ENCODE peak calls at places on chromosomes 3 and 15, in four cellular contexts. One of them, this sample, is unnamed.

GRCh38 chr3:171965088-171965712 is 74.2 kb upstream of the FNDC3B start:
- DNase-seq in BJ: no peak
- DNase-seq in A549: no peak
- DNase-seq in CD8-positive, alpha-beta T cell: no peak
- DNase-seq in this sample: no peak

GRCh38 chr15:100694381-100695012 is 92.1 kb downstream of the ASB7 start:
- DNase-seq in BJ: no peak
- DNase-seq in A549: no peak
- DNase-seq in CD8-positive, alpha-beta T cell: no peak
- DNase-seq in this sample: no peak

GRCh38 chr15:77440378-77440999 is 19.8 kb downstream of the HMG20A start:
- DNase-seq in CD8-positive, alpha-beta T cell: no peak
- DNase-seq in A549: no peak
- DNase-seq in BJ: no peak
- DNase-seq in this sample: peak

GRCh38 chr3:170985304-170985703 is 41.2 kb downstream of the SLC2A2 start:
- DNase-seq in CD8-positive, alpha-beta T cell: no peak
- DNase-seq in A549: no peak
- DNase-seq in BJ: no peak
- DNase-seq in this sample: no peak

GRCh38 chr15:47188766-47189507 is 528.4 kb upstream of the SEMA6D start:
- DNase-seq in A549: no peak
- DNase-seq in CD8-positive, alpha-beta T cell: no peak
- DNase-seq in BJ: no peak
- DNase-seq in this sample: no peak

GRCh38 chr15:65275728-65276126 is 11.0 kb downstream of the PARP16 start:
- DNase-seq in BJ: no peak
- DNase-seq in A549: peak
- DNase-seq in CD8-positive, alpha-beta T cell: no peak
- DNase-seq in this sample: peak

GRCh38 chr3:64440498-64440897 is 215.2 kb upstream of the PRICKLE2 start:
- DNase-seq in CD8-positive, alpha-beta T cell: no peak
- DNase-seq in BJ: no peak
- DNase-seq in A549: no peak
- DNase-seq in this sample: peak

GRCh38 chr15:55694652-55695150 is 48.3 kb downstream of the PRTG start:
- DNase-seq in BJ: peak
- DNase-seq in A549: no peak
- DNase-seq in CD8-positive, alpha-beta T cell: no peak
- DNase-seq in this sample: no peak

GRCh38 chr15:80856809-80857377 is 77.7 kb downstream of the CEMIP start:
- DNase-seq in CD8-positive, alpha-beta T cell: no peak
- DNase-seq in A549: peak
- DNase-seq in BJ: no peak
- DNase-seq in this sample: no peak

GRCh38 chr3:31696009-31696297 is 163.2 kb downstream of the STT3B start:
- DNase-seq in CD8-positive, alpha-beta T cell: no peak
- DNase-seq in A549: no peak
- DNase-seq in BJ: no peak
- DNase-seq in this sample: no peak

GRCh38 chr3:125017406-125017805 is 38.4 kb downstream of the HEG1 start:
- DNase-seq in CD8-positive, alpha-beta T cell: no peak
- DNase-seq in A549: no peak
- DNase-seq in BJ: no peak
- DNase-seq in this sample: no peak

GRCh38 chr3:127473244-127474024 is 117.1 kb downstream of the TPRA1 start:
- DNase-seq in A549: peak
- DNase-seq in BJ: no peak
- DNase-seq in CD8-positive, alpha-beta T cell: no peak
- DNase-seq in this sample: peak

GRCh38 chr3:197749601-197750395 is at the start of gene FYTTD1:
- DNase-seq in BJ: no peak
- DNase-seq in CD8-positive, alpha-beta T cell: peak
- DNase-seq in A549: peak
- DNase-seq in this sample: peak

GRCh38 chr3:177591371-177591770 is 394.1 kb upstream of the TBL1XR1 start:
- DNase-seq in BJ: no peak
- DNase-seq in A549: no peak
- DNase-seq in CD8-positive, alpha-beta T cell: no peak
- DNase-seq in this sample: no peak

GRCh38 chr3:41000471-41000870 is 198.8 kb upstream of the CTNNB1 start:
- DNase-seq in A549: no peak
- DNase-seq in CD8-positive, alpha-beta T cell: no peak
- DNase-seq in BJ: no peak
- DNase-seq in this sample: no peak

GRCh38 chr3:31248619-31248992 is 284.1 kb upstream of the STT3B start:
- DNase-seq in A549: no peak
- DNase-seq in BJ: no peak
- DNase-seq in CD8-positive, alpha-beta T cell: no peak
- DNase-seq in this sample: no peak

GRCh38 chr15:26838742-26839460 is 28.0 kb upstream of the GABRA5 start:
- DNase-seq in BJ: no peak
- DNase-seq in CD8-positive, alpha-beta T cell: no peak
- DNase-seq in A549: peak
- DNase-seq in this sample: peak

GRCh38 chr15:44537728-44538240 is 837 bp downstream of the EIF3J start:
- DNase-seq in BJ: no peak
- DNase-seq in CD8-positive, alpha-beta T cell: no peak
- DNase-seq in A549: peak
- DNase-seq in this sample: no peak

GRCh38 chr3:63613561-63613960 is 38.9 kb upstream of the SNTN start:
- DNase-seq in CD8-positive, alpha-beta T cell: no peak
- DNase-seq in BJ: peak
- DNase-seq in A549: no peak
- DNase-seq in this sample: no peak

GRCh38 chr3:183254816-183255730 is 2.0 kb downstream of the B3GNT5 start:
- DNase-seq in BJ: no peak
- DNase-seq in CD8-positive, alpha-beta T cell: no peak
- DNase-seq in A549: no peak
- DNase-seq in this sample: no peak

GRCh38 chr15:74789171-74789627 is 7.3 kb downstream of the CSK start:
- DNase-seq in CD8-positive, alpha-beta T cell: no peak
- DNase-seq in BJ: no peak
- DNase-seq in A549: no peak
- DNase-seq in this sample: no peak

GRCh38 chr15:74788042-74788715 is 6.3 kb downstream of the CSK start:
- DNase-seq in BJ: no peak
- DNase-seq in CD8-positive, alpha-beta T cell: no peak
- DNase-seq in A549: no peak
- DNase-seq in this sample: no peak

GRCh38 chr15:74788716-74789151 is 6.9 kb downstream of the CSK start:
- DNase-seq in CD8-positive, alpha-beta T cell: no peak
- DNase-seq in BJ: no peak
- DNase-seq in A549: no peak
- DNase-seq in this sample: no peak

GRCh38 chr15:74786659-74787165 is 4.8 kb downstream of the CSK start:
- DNase-seq in BJ: no peak
- DNase-seq in A549: no peak
- DNase-seq in CD8-positive, alpha-beta T cell: no peak
- DNase-seq in this sample: no peak

GRCh38 chr15:74787251-74788041 is 5.6 kb downstream of the CSK start:
- DNase-seq in A549: peak
- DNase-seq in CD8-positive, alpha-beta T cell: peak
- DNase-seq in BJ: no peak
- DNase-seq in this sample: peak
- H3K4me3 ChIP-seq in A549: no peak
- H3K4me3 ChIP-seq in CD8-positive, alpha-beta T cell: peak
- H3K4me3 ChIP-seq in BJ: no peak
- H3K4me3 ChIP-seq in this sample: no peak

DNA sequence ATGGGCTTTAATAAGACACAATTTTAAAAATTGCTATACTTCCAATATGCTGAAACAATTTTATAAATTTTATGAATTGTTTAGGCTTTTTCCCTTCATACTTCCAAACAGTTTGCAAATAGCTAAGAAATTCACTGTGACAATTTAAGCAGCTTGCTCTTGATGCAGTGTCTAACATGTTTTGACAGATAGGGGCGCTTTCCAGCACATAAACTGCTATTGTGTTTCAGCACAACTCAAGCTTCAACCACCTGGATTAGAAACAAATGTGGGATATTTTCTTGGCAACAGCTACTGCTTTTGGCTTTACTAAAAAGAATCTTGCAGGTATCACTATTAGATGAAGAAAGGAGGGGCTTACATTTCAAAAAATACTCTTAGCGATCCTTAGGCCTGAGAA is 565.8 kb upstream of the DPPA4 start:
- DNase-seq in A549: no peak
- DNase-seq in CD8-positive, alpha-beta T cell: no peak
- DNase-seq in BJ: no peak
- DNase-seq in this sample: peak
- TF ChIP-seq CTCF in A549: no peak
- TF ChIP-seq CTCF in CD8-positive, alpha-beta T cell: no peak
- TF ChIP-seq CTCF in BJ: no peak
- TF ChIP-seq CTCF in this sample: no peak

GRCh38 chr3:35638640-35639250 is 580 bp upstream of the ARPP21 start:
- DNase-seq in BJ: no peak
- DNase-seq in A549: no peak
- DNase-seq in CD8-positive, alpha-beta T cell: no peak
- DNase-seq in this sample: no peak
- H3K4me3 ChIP-seq in BJ: no peak
- H3K4me3 ChIP-seq in A549: peak
- H3K4me3 ChIP-seq in CD8-positive, alpha-beta T cell: no peak
- H3K4me3 ChIP-seq in this sample: peak

GRCh38 chr3:191385101-191385500 is 54.8 kb upstream of the UTS2B start:
- DNase-seq in A549: no peak
- DNase-seq in CD8-positive, alpha-beta T cell: no peak
- DNase-seq in BJ: no peak
- DNase-seq in this sample: no peak

GRCh38 chr3:191390580-191390979 is 60.3 kb upstream of the UTS2B start:
- DNase-seq in CD8-positive, alpha-beta T cell: no peak
- DNase-seq in BJ: no peak
- DNase-seq in A549: no peak
- DNase-seq in this sample: no peak

GRCh38 chr3:191387441-191388077 is 57.2 kb upstream of the UTS2B start:
- DNase-seq in BJ: no peak
- DNase-seq in CD8-positive, alpha-beta T cell: no peak
- DNase-seq in A549: no peak
- DNase-seq in this sample: peak

GRCh38 chr3:191391873-191392808 is 61.8 kb upstream of the UTS2B start:
- DNase-seq in CD8-positive, alpha-beta T cell: no peak
- DNase-seq in A549: no peak
- DNase-seq in BJ: no peak
- DNase-seq in this sample: no peak

GRCh38 chr3:191388823-191389222 is 58.5 kb upstream of the UTS2B start:
- DNase-seq in BJ: no peak
- DNase-seq in A549: no peak
- DNase-seq in CD8-positive, alpha-beta T cell: no peak
- DNase-seq in this sample: no peak
- TF ChIP-seq CTCF in BJ: peak
- TF ChIP-seq CTCF in A549: peak
- TF ChIP-seq CTCF in CD8-positive, alpha-beta T cell: no peak
- TF ChIP-seq CTCF in this sample: peak

DNA sequence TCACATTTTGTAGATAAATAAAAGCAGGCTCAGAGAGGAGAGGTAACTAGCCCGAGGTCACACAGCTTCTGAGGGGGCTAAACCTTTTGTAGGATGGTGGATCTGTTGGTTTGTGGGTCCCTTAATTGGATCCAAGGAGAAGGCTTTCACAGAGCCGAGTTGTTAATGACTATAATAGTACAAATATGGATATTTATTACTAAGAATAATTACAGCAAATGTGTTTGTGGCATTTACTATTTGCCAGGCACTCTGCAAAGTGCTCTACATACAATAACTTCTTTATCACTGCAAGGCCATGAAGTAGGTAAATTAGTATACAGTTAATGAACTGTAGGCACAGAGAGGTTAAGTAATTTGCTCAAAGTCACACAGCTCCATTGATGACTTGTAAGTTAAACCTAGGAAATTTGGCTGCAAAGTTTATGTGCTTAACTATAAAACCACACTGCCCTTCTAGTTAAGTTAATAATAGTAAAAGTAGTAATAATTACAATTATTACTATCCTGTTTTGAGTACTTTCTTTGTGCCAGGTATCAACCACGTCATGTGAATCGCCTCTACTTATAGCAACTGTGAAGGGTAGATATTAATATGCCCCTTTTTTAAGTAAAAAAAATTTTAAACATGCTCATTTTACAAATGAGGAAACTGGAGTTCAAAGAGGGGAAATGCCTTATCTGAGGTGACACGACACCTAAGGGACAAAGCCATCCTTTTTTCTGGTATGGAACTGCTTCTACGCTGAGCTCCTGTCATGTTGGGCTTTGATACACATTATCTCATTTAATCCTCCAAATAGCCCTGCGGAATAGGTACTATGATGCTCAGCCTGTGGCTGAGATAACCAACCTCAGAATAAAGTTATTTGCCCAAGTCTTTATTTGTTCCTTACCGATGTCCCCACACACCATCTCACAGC is 8.4 kb downstream of the BHLHE40 start:
- DNase-seq in A549: no peak
- DNase-seq in CD8-positive, alpha-beta T cell: no peak
- DNase-seq in BJ: no peak
- DNase-seq in this sample: no peak
- H3K4me3 ChIP-seq in A549: no peak
- H3K4me3 ChIP-seq in CD8-positive, alpha-beta T cell: peak
- H3K4me3 ChIP-seq in BJ: peak
- H3K4me3 ChIP-seq in this sample: peak

GRCh38 chr15:66740802-66741201 is 38.8 kb downstream of the SMAD6 start:
- DNase-seq in CD8-positive, alpha-beta T cell: no peak
- DNase-seq in BJ: no peak
- DNase-seq in A549: no peak
- DNase-seq in this sample: peak
- TF ChIP-seq CTCF in CD8-positive, alpha-beta T cell: no peak
- TF ChIP-seq CTCF in BJ: no peak
- TF ChIP-seq CTCF in A549: no peak
- TF ChIP-seq CTCF in this sample: no peak

DNA sequence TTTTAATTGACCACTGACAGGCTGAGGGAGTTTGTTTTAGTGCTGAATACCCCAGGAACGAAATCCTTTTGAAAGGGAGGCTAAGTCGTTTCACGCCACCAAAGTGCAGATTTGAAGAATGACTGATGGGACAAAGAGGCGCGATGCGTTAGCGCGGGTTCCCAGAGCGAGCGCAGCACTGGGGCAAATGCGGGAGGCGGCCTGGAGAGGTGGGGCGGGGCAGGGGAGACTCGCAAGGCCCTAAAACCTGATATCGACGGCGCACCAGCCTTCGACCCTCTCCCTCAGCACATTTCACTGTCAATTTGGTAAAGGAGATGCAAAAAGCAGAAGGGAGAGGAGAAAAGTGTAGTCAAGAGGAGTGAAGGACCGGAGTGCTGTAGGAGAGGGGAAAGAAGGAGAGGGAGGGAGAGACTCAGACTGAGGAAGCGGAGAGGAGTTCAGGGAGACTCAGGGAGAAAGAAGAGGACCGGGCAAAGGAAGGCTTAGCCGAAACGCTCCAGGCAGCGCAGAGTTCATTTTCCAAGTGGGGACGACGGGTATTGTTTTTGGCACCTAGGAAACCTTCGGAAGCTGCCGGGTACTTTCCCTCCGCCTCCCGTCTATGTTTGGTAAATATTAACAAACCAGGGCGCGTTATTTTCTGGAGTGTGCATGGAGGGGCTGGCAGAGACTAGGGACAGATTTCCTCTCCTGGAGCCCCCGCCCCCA is 3.8 kb upstream of the FOXB1 start:
- DNase-seq in CD8-positive, alpha-beta T cell: no peak
- DNase-seq in BJ: no peak
- DNase-seq in A549: no peak
- DNase-seq in this sample: no peak
- H3K4me3 ChIP-seq in CD8-positive, alpha-beta T cell: no peak
- H3K4me3 ChIP-seq in BJ: no peak
- H3K4me3 ChIP-seq in A549: peak
- H3K4me3 ChIP-seq in this sample: no peak

GRCh38 chr3:194485876-194486539 is 794 bp downstream of the ATP13A3 start:
- DNase-seq in BJ: no peak
- DNase-seq in CD8-positive, alpha-beta T cell: peak
- DNase-seq in A549: no peak
- DNase-seq in this sample: peak
- TF ChIP-seq CTCF in BJ: peak
- TF ChIP-seq CTCF in CD8-positive, alpha-beta T cell: no peak
- TF ChIP-seq CTCF in A549: no peak
- TF ChIP-seq CTCF in this sample: peak